ENCODE peak calls at places on chromosomes 3 and 15, in ten cellular contexts. S, T, U, M, Y, R, B, K, E and F are unnamed samples.

GRCh38 chr3:177286034-177286433 is 88.8 kb upstream of the TBL1XR1 start:
- DNase-seq in T (no peak), U (no peak), B (no peak), K (no peak), Y (no peak), M (no peak), R (peak), E (no peak), S (peak), F (no peak)

GRCh38 chr15:43939070-43939469 is 112.3 kb downstream of the WDR76 start:
- DNase-seq in S (peak), M (no peak), K (no peak), T (no peak), Y (no peak), E (peak), U (no peak), R (no peak), B (peak), F (no peak)

GRCh38 chr3:186124618-186125017 is 15.7 kb upstream of the ETV5 start:
- DNase-seq in Y (peak), S (peak), B (no peak), E (no peak), K (no peak), R (peak), T (no peak), M (no peak), U (no peak), F (no peak)

GRCh38 chr3:4476507-4476906 is 9.4 kb upstream of the SUMF1 start:
- DNase-seq in R (no peak), E (no peak), Y (no peak), T (no peak), U (no peak), B (peak), K (no peak), M (no peak), S (no peak), F (no peak)

GRCh38 chr3:56915969-56916586 is 114.3 kb upstream of the ARHGEF3 start:
- DNase-seq in E (peak), S (no peak), M (peak), Y (no peak), T (no peak), K (no peak), U (peak), R (no peak), B (no peak), F (peak)

GRCh38 chr15:64209680-64210334 is 47.0 kb upstream of the PPIB start:
- DNase-seq in B (peak), U (peak), E (no peak), Y (peak), S (peak), K (no peak), M (peak), T (no peak), R (peak), F (no peak)

GRCh38 chr3:127953636-127954035 is 38.6 kb downstream of the KBTBD12 start:
- DNase-seq in M (no peak), U (no peak), Y (no peak), B (peak), R (no peak), E (no peak), K (no peak), S (no peak), T (no peak), F (no peak)

GRCh38 chr15:67945951-67946700 is 106.3 kb upstream of the RNU6-1 start:
- DNase-seq in E (no peak), T (no peak), M (peak), B (peak), Y (no peak), K (no peak), U (no peak), S (peak), R (no peak), F (no peak)

GRCh38 chr3:64505419-64505818 is 182.4 kb downstream of the ADAMTS9 start:
- DNase-seq in B (peak), S (no peak), M (no peak), T (no peak), E (no peak), Y (no peak), R (no peak), U (no peak), K (no peak), F (no peak)

GRCh38 chr3:177263615-177264365 is 66.5 kb upstream of the TBL1XR1 start:
- DNase-seq in S (no peak), B (no peak), R (no peak), K (no peak), T (no peak), Y (no peak), U (no peak), M (no peak), E (no peak), F (no peak)

GRCh38 chr3:157087398-157088132 is 72.4 kb downstream of the CCNL1 start:
- DNase-seq in Y (no peak), M (no peak), T (no peak), U (no peak), E (no peak), R (no peak), K (no peak), S (peak), B (peak), F (no peak)

GRCh38 chr3:150639262-150639661 is 36.1 kb downstream of the SELENOT start:
- DNase-seq in T (no peak), U (no peak), S (no peak), M (no peak), B (peak), K (no peak), E (no peak), Y (no peak), R (no peak), F (no peak)

GRCh38 chr3:42451116-42451515 is 40.7 kb upstream of the LYZL4 start:
- DNase-seq in R (no peak), K (no peak), B (peak), S (no peak), M (no peak), T (no peak), E (no peak), U (no peak), Y (no peak), F (no peak)

GRCh38 chr15:100770781-100771584 is 108.6 kb upstream of the ALDH1A3 start:
- DNase-seq in R (no peak), Y (no peak), S (no peak), T (no peak), B (no peak), M (no peak), K (no peak), E (no peak), U (no peak), F (no peak)

GRCh38 chr3:64411101-64411500 is 185.8 kb upstream of the PRICKLE2 start:
- DNase-seq in S (no peak), R (no peak), U (no peak), B (peak), M (no peak), Y (no peak), T (no peak), E (no peak), K (no peak), F (no peak)

GRCh38 chr3:183123891-183124290 is 24.6 kb upstream of the MCCC1 start:
- DNase-seq in M (no peak), B (peak), E (no peak), R (no peak), S (peak), U (no peak), K (no peak), Y (no peak), T (no peak), F (no peak)

GRCh38 chr3:11465744-11466611 is 177.7 kb downstream of the VGLL4 start:
- DNase-seq in E (peak), T (no peak), B (peak), Y (no peak), S (peak), M (no peak), R (no peak), K (no peak), U (no peak), F (no peak)

GRCh38 chr3:138442433-138442832 is 8.0 kb downstream of the ESYT3 start:
- DNase-seq in M (no peak), S (peak), U (no peak), Y (no peak), R (no peak), K (no peak), T (no peak), B (peak), E (peak), F (no peak)

GRCh38 chr15:62706361-62706760 is 336.2 kb upstream of the TPM1 start:
- DNase-seq in S (peak), T (no peak), Y (no peak), E (no peak), U (no peak), R (no peak), K (no peak), B (peak), M (no peak), F (no peak)

GRCh38 chr3:161310649-161311423 is 60.5 kb downstream of the SPTSSB start:
- DNase-seq in Y (no peak), R (no peak), S (no peak), T (no peak), M (peak), U (peak), K (no peak), B (no peak), E (no peak), F (peak)

GRCh38 chr15:92510163-92510882 is 116.6 kb downstream of the ST8SIA2 start:
- DNase-seq in B (peak), T (no peak), R (no peak), U (no peak), M (no peak), Y (no peak), K (no peak), E (no peak), S (peak), F (no peak)

GRCh38 chr15:82763361-82764142 is 42.3 kb downstream of the FSD2 start:
- DNase-seq in M (no peak), S (no peak), T (no peak), E (no peak), K (no peak), Y (no peak), U (no peak), B (no peak), R (no peak), F (no peak)

GRCh38 chr3:183634707-183635106 is 716 bp upstream of the KLHL24 start:
- DNase-seq in K (no peak), Y (no peak), M (no peak), B (no peak), E (no peak), U (no peak), R (peak), T (no peak), S (no peak), F (no peak)

GRCh38 chr3:134468519-134468918 is 17.3 kb downstream of the ANAPC13 start:
- DNase-seq in Y (no peak), T (no peak), M (no peak), B (no peak), R (no peak), U (no peak), K (no peak), S (no peak), E (no peak), F (no peak)

GRCh38 chr3:48013288-48013980 is 2.8 kb downstream of the MAP4 start:
- DNase-seq in K (no peak), T (peak), U (no peak), B (peak), R (peak), Y (no peak), M (no peak), S (peak), E (peak), F (no peak)

GRCh38 chr15:74780983-74781672 is 752 bp upstream of the CSK start:
- DNase-seq in B (no peak), E (no peak), S (no peak), T (no peak), R (no peak), Y (no peak), M (peak), U (no peak), K (no peak), F (peak)

GRCh38 chr15:38065721-38066120 is 131.3 kb downstream of the TMCO5A start:
- DNase-seq in B (no peak), K (no peak), M (no peak), R (no peak), S (no peak), U (no peak), T (no peak), E (no peak), Y (no peak), F (no peak)

GRCh38 chr15:38671675-38672141 is 107.1 kb upstream of the RASGRP1 start:
- DNase-seq in U (peak), E (no peak), R (no peak), Y (no peak), S (no peak), T (no peak), K (no peak), M (peak), B (no peak), F (peak)

GRCh38 chr15:61169904-61170695 is 59.0 kb downstream of the RORA start:
- DNase-seq in K (no peak), T (no peak), R (no peak), S (no peak), U (no peak), M (peak), B (no peak), E (no peak), Y (no peak), F (peak)

GRCh38 chr3:11624161-11624560 is 19.6 kb downstream of the VGLL4 start:
- DNase-seq in B (no peak), M (peak), T (no peak), K (no peak), U (no peak), Y (no peak), R (no peak), E (no peak), S (no peak), F (peak)

GRCh38 chr15:93485922-93486327 is 396.9 kb upstream of the RGMA start:
- DNase-seq in E (peak), R (peak), T (peak), Y (peak), U (no peak), M (no peak), B (no peak), S (no peak), K (no peak), F (no peak)

GRCh38 chr3:119700269-119700919 is 2.4 kb upstream of the CFAP91 start:
- DNase-seq in Y (no peak), U (peak), K (no peak), E (peak), R (no peak), S (peak), T (no peak), M (peak), B (peak), F (peak)

GRCh38 chr3:45119824-45120614 is 26.2 kb downstream of the CDCP1 start:
- DNase-seq in Y (no peak), M (no peak), B (peak), R (peak), U (no peak), T (no peak), K (no peak), E (no peak), S (peak), F (no peak)

GRCh38 chr3:66302288-66302687 is 81.5 kb downstream of the SLC25A26 start:
- DNase-seq in U (peak), T (no peak), M (no peak), R (no peak), B (no peak), K (no peak), E (no peak), S (no peak), Y (no peak), F (peak)

GRCh38 chr15:63371297-63371918 is 10.2 kb downstream of the CA12 start:
- DNase-seq in M (no peak), S (peak), R (no peak), B (peak), Y (no peak), E (no peak), T (no peak), K (no peak), U (no peak), F (peak)

GRCh38 chr15:52710050-52710709 is 31.0 kb upstream of the ATOSA start:
- DNase-seq in B (peak), E (no peak), R (no peak), U (no peak), K (no peak), S (no peak), Y (no peak), T (no peak), M (peak), F (peak)

GRCh38 chr15:60004846-60005351 is 788 bp downstream of the FOXB1 start:
- DNase-seq in B (no peak), R (no peak), U (no peak), M (no peak), Y (peak), T (no peak), S (no peak), K (no peak), E (no peak), F (peak)

GRCh38 chr3:38556640-38557358 is 60.7 kb downstream of the EXOG start:
- DNase-seq in R (no peak), K (no peak), T (no peak), B (no peak), Y (no peak), U (no peak), M (no peak), E (no peak), S (no peak), F (peak)

GRCh38 chr15:90564109-90564508 is 34.4 kb downstream of the CRTC3 start:
- DNase-seq in B (no peak), S (no peak), U (no peak), K (no peak), R (no peak), E (no peak), M (peak), T (no peak), Y (no peak), F (no peak)